ENCODE peak calls at places on chromosomes 2 and 18, in four cellular contexts. One of them, this sample, is unnamed. For H3K4me1, the result is how much of the 10 kb centered on the place peaks cover.

GRCh38 chr18:49613741-49614151 is 51.9 kb downstream of the LIPG start:
- DNase-seq in A549: no peak
- DNase-seq in tibial nerve: no peak
- DNase-seq in H1: no peak
- DNase-seq in this sample: no peak

GRCh38 chr2:20264629-20265028 is 39.7 kb upstream of the SDC1 start:
- DNase-seq in A549: no peak
- DNase-seq in tibial nerve: no peak
- DNase-seq in H1: no peak
- DNase-seq in this sample: no peak

GRCh38 chr2:231172020-231172419 is 26.4 kb upstream of the ARMC9 start:
- DNase-seq in A549: no peak
- DNase-seq in tibial nerve: no peak
- DNase-seq in H1: no peak
- DNase-seq in this sample: no peak

GRCh38 chr2:25194576-25195122 is 26.3 kb upstream of the POMC start:
- DNase-seq in A549: no peak
- DNase-seq in tibial nerve: no peak
- DNase-seq in H1: no peak
- DNase-seq in this sample: no peak

GRCh38 chr18:3411854-3412268 is 38.1 kb upstream of the TGIF1 start:
- DNase-seq in A549: peak
- DNase-seq in tibial nerve: no peak
- DNase-seq in H1: no peak
- DNase-seq in this sample: peak

GRCh38 chr18:70289351-70290330 is 796 bp downstream of the SOCS6 start:
- DNase-seq in A549: no peak
- DNase-seq in tibial nerve: no peak
- DNase-seq in H1: no peak
- DNase-seq in this sample: peak

GRCh38 chr2:239363946-239364637 is 36.7 kb downstream of the HDAC4 start:
- DNase-seq in A549: no peak
- DNase-seq in tibial nerve: no peak
- DNase-seq in H1: no peak
- DNase-seq in this sample: no peak

GRCh38 chr2:38417745-38418689 is 40.9 kb upstream of the ATL2 start:
- DNase-seq in A549: no peak
- DNase-seq in tibial nerve: no peak
- DNase-seq in H1: no peak
- DNase-seq in this sample: no peak

GRCh38 chr2:120209427-120210233 is 13.6 kb downstream of the TMEM185B start:
- DNase-seq in A549: no peak
- DNase-seq in tibial nerve: no peak
- DNase-seq in H1: no peak
- DNase-seq in this sample: no peak

GRCh38 chr2:222268311-222268980 is 30.4 kb downstream of the PAX3 start:
- DNase-seq in A549: no peak
- DNase-seq in tibial nerve: no peak
- DNase-seq in H1: no peak
- DNase-seq in this sample: no peak

GRCh38 chr2:1816414-1816911 is 72.1 kb upstream of the PXDN start:
- DNase-seq in A549: no peak
- DNase-seq in tibial nerve: peak
- DNase-seq in H1: no peak
- DNase-seq in this sample: peak

GRCh38 chr18:67815280-67815679 is 298.8 kb upstream of the DSEL start:
- DNase-seq in A549: no peak
- DNase-seq in tibial nerve: no peak
- DNase-seq in H1: no peak
- DNase-seq in this sample: no peak

GRCh38 chr2:226795281-226796011 is 4.2 kb downstream of the IRS1 start:
- DNase-seq in A549: no peak
- DNase-seq in tibial nerve: no peak
- DNase-seq in H1: no peak
- DNase-seq in this sample: no peak

GRCh38 chr2:233758849-233759248 is 1.2 kb upstream of the UGT1A1 start:
- DNase-seq in A549: no peak
- DNase-seq in tibial nerve: no peak
- DNase-seq in H1: no peak
- DNase-seq in this sample: no peak

GRCh38 chr2:28767367-28767766 is 15.7 kb downstream of the PPP1CB start:
- DNase-seq in A549: no peak
- DNase-seq in tibial nerve: no peak
- DNase-seq in H1: no peak
- DNase-seq in this sample: peak

GRCh38 chr2:110875384-110875725 is 143.0 kb downstream of the ACOXL start:
- DNase-seq in A549: no peak
- DNase-seq in tibial nerve: no peak
- DNase-seq in H1: no peak
- DNase-seq in this sample: no peak

GRCh38 chr18:21559195-21559594 is 41.3 kb downstream of the ESCO1 start:
- DNase-seq in A549: no peak
- DNase-seq in tibial nerve: no peak
- DNase-seq in H1: no peak
- DNase-seq in this sample: no peak

GRCh38 chr2:95024306-95024880 is 1.1 kb upstream of the MAL start:
- DNase-seq in A549: no peak
- DNase-seq in tibial nerve: no peak
- DNase-seq in H1: no peak
- DNase-seq in this sample: no peak

GRCh38 chr2:133788391-133788790 is 220.1 kb upstream of the NCKAP5 start:
- DNase-seq in A549: no peak
- DNase-seq in tibial nerve: no peak
- DNase-seq in H1: no peak
- DNase-seq in this sample: no peak

GRCh38 chr2:181138816-181139215 is 158.4 kb downstream of the UBE2E3 start:
- DNase-seq in A549: peak
- DNase-seq in tibial nerve: no peak
- DNase-seq in H1: no peak
- DNase-seq in this sample: no peak

GRCh38 chr2:24492283-24493272 is 1.5 kb downstream of the NCOA1 start:
- DNase-seq in A549: no peak
- DNase-seq in tibial nerve: peak
- DNase-seq in H1: no peak
- DNase-seq in this sample: peak

GRCh38 chr2:177164584-177165052 is 48.0 kb upstream of the HNRNPA3 start:
- DNase-seq in A549: peak
- DNase-seq in tibial nerve: peak
- DNase-seq in H1: peak
- DNase-seq in this sample: peak

GRCh38 chr2:177165103-177165583 is 47.5 kb upstream of the HNRNPA3 start:
- DNase-seq in A549: peak
- DNase-seq in tibial nerve: peak
- DNase-seq in H1: no peak
- DNase-seq in this sample: peak

GRCh38 chr2:177161741-177162440 is 50.7 kb upstream of the HNRNPA3 start:
- DNase-seq in A549: peak
- DNase-seq in tibial nerve: peak
- DNase-seq in H1: no peak
- DNase-seq in this sample: no peak

GRCh38 chr2:177165731-177166711 is 46.6 kb upstream of the HNRNPA3 start:
- DNase-seq in A549: peak
- DNase-seq in tibial nerve: no peak
- DNase-seq in H1: no peak
- DNase-seq in this sample: peak

GRCh38 chr2:177164131-177164530 is 48.5 kb upstream of the HNRNPA3 start:
- DNase-seq in A549: no peak
- DNase-seq in tibial nerve: no peak
- DNase-seq in H1: no peak
- DNase-seq in this sample: no peak
- H3K4me1 ChIP-seq in A549: under half
- H3K4me1 ChIP-seq in tibial nerve: under half
- H3K4me1 ChIP-seq in H1: under half
- H3K4me1 ChIP-seq in this sample: under half

GRCh38 chr2:201205516-201205850 is 22.5 kb downstream of the CASP10 start:
- DNase-seq in A549: no peak
- DNase-seq in tibial nerve: no peak
- DNase-seq in H1: no peak
- DNase-seq in this sample: no peak

GRCh38 chr2:201208563-201209252 is 25.8 kb downstream of the CASP10 start:
- DNase-seq in A549: no peak
- DNase-seq in tibial nerve: peak
- DNase-seq in H1: no peak
- DNase-seq in this sample: peak

GRCh38 chr2:201203916-201204654 is 21.1 kb downstream of the CASP10 start:
- DNase-seq in A549: no peak
- DNase-seq in tibial nerve: no peak
- DNase-seq in H1: no peak
- DNase-seq in this sample: no peak

GRCh38 chr2:201201371-201201770 is 18.4 kb downstream of the CASP10 start:
- DNase-seq in A549: no peak
- DNase-seq in tibial nerve: no peak
- DNase-seq in H1: no peak
- DNase-seq in this sample: no peak

DNA sequence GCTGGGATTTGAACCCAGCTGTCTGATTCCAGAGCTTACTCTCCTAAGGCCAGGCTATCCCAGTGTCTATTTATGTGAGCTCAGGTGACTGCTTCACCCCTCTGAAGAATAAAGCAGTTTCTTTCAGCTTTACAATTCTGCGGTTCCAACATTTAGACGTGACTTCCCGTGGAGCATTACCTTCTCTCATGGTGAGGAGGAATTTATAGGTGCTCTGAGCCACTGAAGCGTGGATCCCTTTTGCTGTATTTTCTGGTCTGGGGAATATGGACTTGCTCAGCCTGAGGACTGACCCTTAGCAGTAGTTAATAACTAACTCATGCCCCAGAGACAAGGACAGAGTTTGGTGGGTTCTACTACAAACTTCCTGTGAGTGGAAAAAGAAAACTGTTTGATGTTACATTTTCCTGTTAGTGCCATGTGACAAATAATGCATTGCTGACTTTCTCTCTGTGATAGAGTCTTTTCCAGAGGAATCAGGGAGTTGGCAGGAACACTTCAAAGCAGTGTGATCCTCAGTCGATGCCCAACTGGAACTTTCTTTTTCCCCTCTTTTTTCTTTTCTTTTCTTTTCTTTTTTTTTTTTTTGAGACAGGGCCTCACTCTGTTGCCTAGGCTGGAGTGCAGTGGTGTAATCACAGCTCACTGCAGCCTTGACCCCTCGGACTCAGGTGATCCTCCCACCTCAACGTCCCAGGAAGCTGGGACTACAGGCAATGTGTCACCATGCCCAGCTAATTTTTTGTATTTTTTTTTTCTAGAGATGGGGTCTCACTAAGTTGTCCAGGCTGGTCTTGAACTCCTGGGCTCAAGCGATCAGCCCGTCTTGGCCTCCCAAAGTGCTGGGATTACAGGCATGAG is 21.9 kb downstream of the CASP10 start:
- DNase-seq in A549: no peak
- DNase-seq in tibial nerve: no peak
- DNase-seq in H1: no peak
- DNase-seq in this sample: no peak
- TF ChIP-seq EP300 in A549: no peak
- TF ChIP-seq EP300 in tibial nerve: no peak
- TF ChIP-seq EP300 in H1: no peak
- TF ChIP-seq EP300 in this sample: no peak

GRCh38 chr2:33707312-33707711 is 108.2 kb upstream of the FAM98A start:
- DNase-seq in A549: no peak
- DNase-seq in tibial nerve: no peak
- DNase-seq in H1: no peak
- DNase-seq in this sample: no peak

GRCh38 chr2:33709986-33710385 is 110.9 kb upstream of the FAM98A start:
- DNase-seq in A549: no peak
- DNase-seq in tibial nerve: no peak
- DNase-seq in H1: no peak
- DNase-seq in this sample: no peak

GRCh38 chr2:33712674-33713073 is 113.6 kb upstream of the FAM98A start:
- DNase-seq in A549: no peak
- DNase-seq in tibial nerve: no peak
- DNase-seq in H1: no peak
- DNase-seq in this sample: no peak
- TF ChIP-seq POLR2A in A549: no peak
- TF ChIP-seq POLR2A in tibial nerve: no peak
- TF ChIP-seq POLR2A in H1: no peak
- TF ChIP-seq POLR2A in this sample: no peak

GRCh38 chr2:101097638-101098037 is 53.5 kb downstream of the TBC1D8 start:
- DNase-seq in A549: no peak
- DNase-seq in tibial nerve: no peak
- DNase-seq in H1: no peak
- DNase-seq in this sample: no peak
- H3K4me1 ChIP-seq in A549: under half
- H3K4me1 ChIP-seq in tibial nerve: under half
- H3K4me1 ChIP-seq in H1: under half
- H3K4me1 ChIP-seq in this sample: under half

GRCh38 chr2:178012639-178013038 is 59.9 kb downstream of the PDE11A start:
- DNase-seq in A549: no peak
- DNase-seq in tibial nerve: no peak
- DNase-seq in H1: no peak
- DNase-seq in this sample: no peak

GRCh38 chr2:178009813-178010212 is 62.8 kb downstream of the PDE11A start:
- DNase-seq in A549: no peak
- DNase-seq in tibial nerve: no peak
- DNase-seq in H1: no peak
- DNase-seq in this sample: no peak

GRCh38 chr2:178005756-178006155 is 66.8 kb downstream of the PDE11A start:
- DNase-seq in A549: no peak
- DNase-seq in tibial nerve: no peak
- DNase-seq in H1: no peak
- DNase-seq in this sample: no peak

GRCh38 chr2:178006710-178007109 is 65.9 kb downstream of the PDE11A start:
- DNase-seq in A549: no peak
- DNase-seq in tibial nerve: no peak
- DNase-seq in H1: no peak
- DNase-seq in this sample: no peak

GRCh38 chr2:178008636-178009289 is 63.8 kb downstream of the PDE11A start:
- DNase-seq in A549: peak
- DNase-seq in tibial nerve: no peak
- DNase-seq in H1: no peak
- DNase-seq in this sample: peak
- TF ChIP-seq EP300 in A549: no peak
- TF ChIP-seq EP300 in tibial nerve: no peak
- TF ChIP-seq EP300 in H1: no peak
- TF ChIP-seq EP300 in this sample: no peak